ENCODE peak calls at places on chromosomes 13 and 19, in five cellular contexts. J is posterior cingulate gyrus, Z is Ammon's horn, G is naive B cell, L is amygdala. X is an unnamed sample.

GRCh38 chr13:39274926-39275325 is 236.7 kb downstream of the NHLRC3 start:
- DNase-seq in J (no peak), Z (no peak), G (no peak), L (no peak), X (no peak)

GRCh38 chr19:42130254-42130573 is 2.0 kb downstream of the POU2F2 start:
- DNase-seq in J (no peak), Z (no peak), G (no peak), L (no peak), X (no peak)

GRCh38 chr13:37270206-37271001 is 164.9 kb upstream of the CSNK1A1L start:
- DNase-seq in J (no peak), Z (no peak), G (no peak), L (no peak), X (peak)

GRCh38 chr13:67048793-67049150 is 181.4 kb downstream of the PCDH9 start:
- DNase-seq in J (no peak), Z (no peak), G (no peak), L (no peak), X (no peak)

GRCh38 chr19:40567040-40567749 is 9.5 kb upstream of the SHKBP1 start:
- DNase-seq in J (peak), Z (no peak), G (no peak), L (no peak), X (peak)

GRCh38 chr19:51460164-51460992 is 2.1 kb upstream of the SIGLEC8 start:
- DNase-seq in J (no peak), Z (peak), G (no peak), L (no peak), X (peak)

GRCh38 chr19:19379527-19379926 is 25.9 kb upstream of the GATAD2A start:
- DNase-seq in J (no peak), Z (no peak), G (no peak), L (no peak), X (no peak)

GRCh38 chr19:29680447-29680846 is 15.2 kb downstream of the PLEKHF1 start:
- DNase-seq in J (peak), Z (no peak), G (peak), L (peak), X (no peak)

GRCh38 chr19:18999896-19000620 is 33.3 kb downstream of the SUGP2 start:
- DNase-seq in J (no peak), Z (no peak), G (no peak), L (no peak), X (peak)

GRCh38 chr19:1853295-1854031 is 5.2 kb upstream of the REXO1 start:
- DNase-seq in J (peak), Z (peak), G (peak), L (peak), X (peak)

GRCh38 chr13:65330287-65330686 is 1899.8 kb downstream of the PCDH9 start:
- DNase-seq in J (no peak), Z (no peak), G (no peak), L (no peak), X (no peak)

GRCh38 chr19:47600246-47601179 is 8.4 kb upstream of the BICRA start:
- DNase-seq in J (peak), Z (peak), G (peak), L (peak), X (peak)

GRCh38 chr19:16136185-16137067 is 7.1 kb upstream of the HSH2D start:
- DNase-seq in J (no peak), Z (no peak), G (no peak), L (no peak), X (no peak)

GRCh38 chr19:58513694-58514563 is 2.1 kb upstream of the SLC27A5 start:
- DNase-seq in J (peak), Z (peak), G (peak), L (peak), X (peak)

GRCh38 chr19:55173717-55174409 is 6.2 kb downstream of the SYT5 start:
- DNase-seq in J (peak), Z (no peak), G (no peak), L (peak), X (peak)

GRCh38 chr13:43686557-43686956 is 100.2 kb downstream of the ENOX1 start:
- DNase-seq in J (no peak), Z (no peak), G (no peak), L (no peak), X (no peak)

GRCh38 chr19:1512671-1513491 is at the start of gene ADAMTSL5:
- DNase-seq in J (no peak), Z (no peak), G (peak), L (no peak), X (peak)

GRCh38 chr13:80389073-80390038 is 48.4 kb upstream of the SPRY2 start:
- DNase-seq in J (no peak), Z (no peak), G (no peak), L (no peak), X (no peak)

GRCh38 chr13:110555601-110556223 is 5.8 kb downstream of the RAB20 start:
- DNase-seq in J (no peak), Z (no peak), G (peak), L (no peak), X (no peak)

GRCh38 chr19:6248856-6249255 is 30.9 kb downstream of the MLLT1 start:
- DNase-seq in J (no peak), Z (no peak), G (no peak), L (no peak), X (no peak)

GRCh38 chr19:4851551-4852290 is 15.7 kb downstream of the PLIN3 start:
- DNase-seq in J (peak), Z (peak), G (peak), L (peak), X (peak)

GRCh38 chr13:113105032-113105993 is at the start of gene F7:
- DNase-seq in J (no peak), Z (no peak), G (no peak), L (no peak), X (no peak)

GRCh38 chr13:97743946-97744345 is 209.5 kb upstream of the IPO5 start:
- DNase-seq in J (no peak), Z (peak), G (no peak), L (no peak), X (no peak)

GRCh38 chr19:4390017-4390861 is 10.1 kb downstream of the SH3GL1 start:
- DNase-seq in J (no peak), Z (peak), G (no peak), L (no peak), X (peak)

GRCh38 chr13:78326608-78327007 is 276.7 kb downstream of the POU4F1 start:
- DNase-seq in J (no peak), Z (no peak), G (no peak), L (no peak), X (no peak)

GRCh38 chr19:41939861-41940442 is 11.7 kb upstream of the ERFL start:
- DNase-seq in J (no peak), Z (no peak), G (peak), L (no peak), X (peak)

X was measured in GM23338.